ENCODE peak calls at places on chromosomes 5 and 9, in eight cellular contexts. M, Y, V, U, J, G, F and Q are unnamed samples.

GRCh38 chr9:101485873-101486692 is 47.6 kb upstream of the RNF20 start:
- DNase-seq in M (peak; percentile 66), Y (peak; percentile 47), V (no peak), U (peak; percentile 9), J (no peak), G (peak; percentile 60), F (no peak), Q (peak; percentile 56)

GRCh38 chr5:141848771-141849370 is 29.3 kb downstream of the PCDH1 start:
- DNase-seq in M (peak; percentile 88), Y (peak; percentile 64), V (no peak), U (peak; percentile 55), J (no peak), G (no peak), F (peak; percentile 18), Q (peak; percentile 92)

GRCh38 chr5:175001311-175001710 is 276.9 kb downstream of the MSX2 start:
- DNase-seq in M (no peak), Y (no peak), V (no peak), U (no peak), J (no peak), G (no peak), F (no peak), Q (no peak)

GRCh38 chr9:91898451-91899433 is 51.3 kb downstream of the ROR2 start:
- DNase-seq in M (no peak), Y (peak; percentile 58), V (no peak), U (peak; percentile 75), J (no peak), G (peak; percentile 64), F (no peak), Q (peak; percentile 66)

GRCh38 chr5:2991884-2992283 is 240.4 kb upstream of the IRX2 start:
- DNase-seq in M (no peak), Y (no peak), V (no peak), U (no peak), J (no peak), G (peak; percentile 97), F (no peak), Q (no peak)

GRCh38 chr5:134813827-134814226 is 31.9 kb upstream of the C5orf24 start:
- DNase-seq in M (no peak), Y (no peak), V (no peak), U (no peak), J (no peak), G (no peak), F (no peak), Q (no peak)

GRCh38 chr9:92666912-92667532 is 2.9 kb downstream of the IPPK start:
- DNase-seq in M (peak; percentile 29), Y (no peak), V (no peak), U (no peak), J (no peak), G (no peak), F (no peak), Q (no peak)

GRCh38 chr5:83249156-83249555 is 171.8 kb downstream of the XRCC4 start:
- DNase-seq in M (no peak), Y (no peak), V (no peak), U (no peak), J (no peak), G (no peak), F (no peak), Q (no peak)

GRCh38 chr5:120778491-120779293 is 314.6 kb downstream of the PRR16 start:
- DNase-seq in M (no peak), Y (no peak), V (peak; percentile 34), U (no peak), J (no peak), G (no peak), F (no peak), Q (no peak)

GRCh38 chr5:43664641-43665040 is 61.7 kb downstream of the NNT start:
- DNase-seq in M (no peak), Y (no peak), V (no peak), U (no peak), J (no peak), G (no peak), F (no peak), Q (no peak)

GRCh38 chr9:3244963-3245653 is 280.7 kb downstream of the RFX3 start:
- DNase-seq in M (no peak), Y (no peak), V (no peak), U (peak; percentile 21), J (no peak), G (no peak), F (no peak), Q (no peak)

GRCh38 chr5:177509361-177509951 is at the start of gene DOK3:
- DNase-seq in M (peak; percentile 85), Y (peak; percentile 47), V (no peak), U (no peak), J (no peak), G (no peak), F (no peak), Q (peak; percentile 80)

GRCh38 chr5:172953776-172954189 is 5.4 kb upstream of the RPL26L1 start:
- DNase-seq in M (no peak), Y (no peak), V (peak; percentile 73), U (peak; percentile 81), J (no peak), G (no peak), F (no peak), Q (peak; percentile 20)

GRCh38 chr5:110925916-110926315 is 145.6 kb upstream of the TSLP start:
- DNase-seq in M (no peak), Y (no peak), V (no peak), U (peak; percentile 27), J (no peak), G (no peak), F (no peak), Q (no peak)

GRCh38 chr5:42949348-42950090 is 90.6 kb downstream of the ANXA2R start:
- DNase-seq in M (peak; percentile 77), Y (no peak), V (no peak), U (peak; percentile 87), J (no peak), G (no peak), F (peak; percentile 39), Q (no peak)

GRCh38 chr5:7015586-7016256 is 302.5 kb downstream of the TENT4A start:
- DNase-seq in M (no peak), Y (peak; percentile 10), V (no peak), U (no peak), J (no peak), G (no peak), F (no peak), Q (peak; percentile 36)

GRCh38 chr5:31471916-31472315 is 60.0 kb downstream of the DROSHA start:
- DNase-seq in M (no peak), Y (no peak), V (no peak), U (no peak), J (no peak), G (no peak), F (no peak), Q (no peak)

GRCh38 chr9:114098021-114098659 is 952 bp downstream of the KIF12 start:
- DNase-seq in M (peak; percentile 80), Y (peak; percentile 24), V (no peak), U (no peak), J (no peak), G (no peak), F (no peak), Q (peak; percentile 97)

GRCh38 chr5:72523960-72524582 is 16.9 kb upstream of the ZNF366 start:
- DNase-seq in M (no peak), Y (no peak), V (peak; percentile 71), U (peak; percentile 91), J (no peak), G (no peak), F (no peak), Q (peak; percentile 31)

GRCh38 chr5:14513266-14513665 is 68.3 kb upstream of the OTULINL start:
- DNase-seq in M (no peak), Y (no peak), V (no peak), U (no peak), J (no peak), G (no peak), F (no peak), Q (peak; percentile 27)

GRCh38 chr5:99104538-99105132 is 175.8 kb upstream of the CHD1 start:
- DNase-seq in M (no peak), Y (no peak), V (peak; percentile 4), U (peak; percentile 55), J (no peak), G (no peak), F (no peak), Q (peak; percentile 26)

GRCh38 chr9:133103987-133104505 is 17.0 kb downstream of the RALGDS start:
- DNase-seq in M (peak; percentile 46), Y (no peak), V (no peak), U (no peak), J (no peak), G (no peak), F (no peak), Q (peak; percentile 54)

GRCh38 chr5:1827410-1828397 is 26.5 kb downstream of the NDUFS6 start:
- DNase-seq in M (peak; percentile 37), Y (no peak), V (no peak), U (peak; percentile 2), J (no peak), G (no peak), F (peak; percentile 12), Q (peak; percentile 94)

GRCh38 chr5:6066026-6066425 is 312.3 kb downstream of the MED10 start:
- DNase-seq in M (no peak), Y (no peak), V (no peak), U (no peak), J (no peak), G (no peak), F (no peak), Q (no peak)

GRCh38 chr5:14181299-14181968 is 38.3 kb downstream of the TRIO start:
- DNase-seq in M (no peak), Y (no peak), V (no peak), U (no peak), J (no peak), G (no peak), F (no peak), Q (no peak)

GRCh38 chr9:87711857-87712800 is 13.8 kb upstream of the CTSL start:
- DNase-seq in M (no peak), Y (no peak), V (peak; percentile 49), U (peak; percentile 89), J (no peak), G (no peak), F (no peak), Q (no peak)

GRCh38 chr5:5145651-5146529 is 5.8 kb downstream of the ADAMTS16 start:
- DNase-seq in M (no peak), Y (no peak), V (no peak), U (peak; percentile 40), J (no peak), G (no peak), F (no peak), Q (no peak)

GRCh38 chr5:97078958-97079357 is 63.5 kb downstream of the LIX1 start:
- DNase-seq in M (no peak), Y (no peak), V (no peak), U (no peak), J (no peak), G (no peak), F (no peak), Q (no peak)

GRCh38 chr9:14670718-14671117 is 22.5 kb downstream of the ZDHHC21 start:
- DNase-seq in M (no peak), Y (no peak), V (no peak), U (peak; percentile 48), J (no peak), G (no peak), F (no peak), Q (no peak)